ENCODE peak calls at places on chromosomes 1 and 21, in four cellular contexts. D, W, Z and C are unnamed samples.

GRCh38 chr1:100187912-100188311 is 9.9 kb upstream of the LRRC39 start:
- DNase-seq in D (no peak), W (peak; percentile 17), Z (peak; percentile 77), C (no peak)

GRCh38 chr21:46048926-46049889 is 48.7 kb upstream of the COL6A2 start:
- DNase-seq in D (peak; percentile 95), W (peak; percentile 100), Z (no peak), C (no peak)

GRCh38 chr1:85201340-85202091 is 700 bp upstream of the SYDE2 start:
- DNase-seq in D (peak; percentile 92), W (peak; percentile 88), Z (peak; percentile 76), C (peak; percentile 88)

GRCh38 chr1:119648620-119649004 is 546 bp upstream of the ZNF697 start:
- DNase-seq in D (no peak), W (no peak), Z (no peak), C (no peak)

GRCh38 chr1:36807262-36807661 is 227.1 kb downstream of the GRIK3 start:
- DNase-seq in D (peak; percentile 43), W (no peak), Z (no peak), C (peak; percentile 69)

GRCh38 chr21:36200089-36200561 is 43.5 kb downstream of the DOP1B start:
- DNase-seq in D (peak; percentile 68), W (no peak), Z (no peak), C (peak; percentile 58)

GRCh38 chr1:31295874-31296485 is 608 bp downstream of the SNRNP40 start:
- DNase-seq in D (no peak), W (no peak), Z (no peak), C (no peak)

GRCh38 chr1:155050560-155051341 is at the start of gene ADAM15:
- DNase-seq in D (peak; percentile 90), W (peak; percentile 90), Z (peak; percentile 88), C (no peak)

GRCh38 chr1:83967336-83967735 is 31.6 kb downstream of the TTLL7 start:
- DNase-seq in D (no peak), W (peak; percentile 13), Z (no peak), C (no peak)

GRCh38 chr1:40830419-40830943 is 31.7 kb downstream of the CITED4 start:
- DNase-seq in D (no peak), W (no peak), Z (no peak), C (peak; percentile 62)

GRCh38 chr1:9346566-9346965 is 53.9 kb downstream of the SPSB1 start:
- DNase-seq in D (no peak), W (no peak), Z (no peak), C (no peak)

GRCh38 chr1:38261574-38261973 is 215.0 kb upstream of the POU3F1 start:
- DNase-seq in D (no peak), W (no peak), Z (no peak), C (no peak)

GRCh38 chr1:100793661-100794060 is 74.1 kb downstream of the VCAM1 start:
- DNase-seq in D (no peak), W (no peak), Z (no peak), C (no peak)

GRCh38 chr1:221766210-221766609 is 24.3 kb upstream of the DUSP10 start:
- DNase-seq in D (no peak), W (peak; percentile 86), Z (no peak), C (no peak)

GRCh38 chr1:208045410-208046252 is 134.7 kb upstream of the CD34 start:
- DNase-seq in D (no peak), W (no peak), Z (no peak), C (no peak)

GRCh38 chr1:56473582-56474270 is 105.6 kb downstream of the PLPP3 start:
- DNase-seq in D (no peak), W (peak; percentile 57), Z (no peak), C (no peak)

GRCh38 chr1:181423301-181423918 is 59.9 kb upstream of the CACNA1E start:
- DNase-seq in D (no peak), W (peak; percentile 67), Z (peak; percentile 24), C (no peak)

GRCh38 chr21:28138272-28138671 is 854.4 kb downstream of the LTN1 start:
- DNase-seq in D (no peak), W (no peak), Z (no peak), C (no peak)

GRCh38 chr1:67647814-67648358 is 37.1 kb upstream of the GADD45A start:
- DNase-seq in D (no peak), W (no peak), Z (no peak), C (no peak)

GRCh38 chr1:160204526-160205241 is 500 bp upstream of the PEA15 start:
- DNase-seq in D (no peak), W (no peak), Z (no peak), C (no peak)

GRCh38 chr21:32184059-32184458 is 94.8 kb downstream of the MIS18A start:
- DNase-seq in D (no peak), W (no peak), Z (no peak), C (no peak)

GRCh38 chr1:244336232-244336899 is 115.3 kb downstream of the ADSS2 start:
- DNase-seq in D (no peak), W (no peak), Z (no peak), C (no peak)

DNA sequence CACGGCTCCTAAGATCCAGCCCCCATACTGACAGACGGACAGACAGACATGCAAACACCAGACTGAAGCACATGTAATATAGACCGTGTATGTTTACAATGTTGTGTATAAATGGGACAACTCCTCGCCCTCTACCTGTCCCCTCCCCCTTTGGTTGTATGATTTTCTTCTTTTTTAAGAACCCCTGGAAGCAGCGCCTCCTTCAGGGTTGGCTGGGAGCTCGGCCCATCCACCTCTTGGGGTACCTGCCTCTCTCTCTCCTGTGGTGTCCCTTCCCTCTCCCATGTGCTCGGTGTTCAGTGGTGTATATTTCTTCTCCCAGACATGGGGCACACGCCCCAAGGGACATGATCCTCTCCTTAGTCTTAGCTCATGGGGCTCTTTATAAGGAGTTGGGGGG is 23.2 kb downstream of the TMEM53 start:
- DNase-seq in D (no peak), W (no peak), Z (no peak), C (no peak)
- TF ChIP-seq CTCF in D (no peak), W (no peak), Z (no peak), C (no peak)

GRCh38 chr1:7606096-7606495 is 165.0 kb upstream of the VAMP3 start:
- DNase-seq in D (peak; percentile 24), W (no peak), Z (no peak), C (no peak)
- TF ChIP-seq CTCF in D (no peak), W (no peak), Z (no peak), C (no peak)

GRCh38 chr1:151689494-151689893 is 27.1 kb downstream of the CELF3 start:
- DNase-seq in D (no peak), W (no peak), Z (no peak), C (no peak)

GRCh38 chr1:151693057-151693651 is 23.4 kb downstream of the CELF3 start:
- DNase-seq in D (no peak), W (peak; percentile 56), Z (no peak), C (no peak)
- TF ChIP-seq CTCF in D (peak; percentile 53), W (peak; percentile 78), Z (peak; percentile 36), C (peak; percentile 82)

DNA sequence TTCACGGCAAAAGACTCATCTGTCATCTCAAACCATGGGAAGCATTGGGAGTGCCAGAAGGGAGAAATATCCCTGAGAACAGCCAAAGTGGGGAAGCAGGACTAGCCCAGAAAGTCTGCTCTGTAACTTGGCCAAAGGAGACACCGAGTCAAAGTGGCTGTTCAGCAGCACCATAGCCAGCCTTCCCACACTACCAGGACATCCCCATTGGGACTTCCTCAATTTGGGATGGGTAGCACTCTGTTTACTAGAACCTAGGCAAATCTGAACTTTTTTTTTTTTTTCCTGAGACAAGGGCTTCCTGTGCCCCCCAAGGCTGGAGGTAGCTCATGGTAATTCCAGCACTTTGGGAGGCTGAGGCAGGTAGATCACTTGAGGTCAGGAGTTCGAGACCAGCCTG is 93.0 kb downstream of the ENAH start:
- DNase-seq in D (no peak), W (no peak), Z (no peak), C (no peak)
- TF ChIP-seq CTCF in D (no peak), W (no peak), Z (no peak), C (no peak)

GRCh38 chr1:33110477-33110876 is 29.5 kb downstream of the AZIN2 start:
- DNase-seq in D (no peak), W (no peak), Z (no peak), C (no peak)

GRCh38 chr1:33117440-33118085 is 36.6 kb downstream of the AZIN2 start:
- DNase-seq in D (no peak), W (no peak), Z (no peak), C (no peak)

DNA sequence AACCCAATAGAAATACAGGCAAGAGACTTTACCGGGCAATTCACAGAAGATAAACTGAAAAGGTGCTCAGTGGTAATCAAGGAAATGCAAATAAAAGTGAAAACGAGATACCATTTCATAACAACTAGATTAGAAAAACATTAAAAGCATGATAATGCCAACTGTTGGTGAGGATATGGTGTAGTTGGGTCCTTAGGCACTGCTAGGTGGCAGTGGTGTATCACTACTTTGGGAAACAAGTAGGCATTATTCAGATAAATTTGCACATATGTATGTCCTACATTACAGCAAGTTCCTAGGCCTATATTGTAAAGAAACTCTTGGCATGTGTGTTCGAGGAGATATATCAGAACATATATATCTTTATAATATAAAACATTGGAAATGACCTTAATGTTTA is 31.0 kb downstream of the AZIN2 start:
- DNase-seq in D (no peak), W (peak; percentile 72), Z (peak; percentile 2), C (no peak)
- TF ChIP-seq CTCF in D (no peak), W (no peak), Z (no peak), C (peak; percentile 83)

GRCh38 chr1:173454966-173455524 is 22.1 kb upstream of the PRDX6 start:
- DNase-seq in D (no peak), W (no peak), Z (no peak), C (no peak)
- TF ChIP-seq CTCF in D (no peak), W (no peak), Z (no peak), C (no peak)

DNA sequence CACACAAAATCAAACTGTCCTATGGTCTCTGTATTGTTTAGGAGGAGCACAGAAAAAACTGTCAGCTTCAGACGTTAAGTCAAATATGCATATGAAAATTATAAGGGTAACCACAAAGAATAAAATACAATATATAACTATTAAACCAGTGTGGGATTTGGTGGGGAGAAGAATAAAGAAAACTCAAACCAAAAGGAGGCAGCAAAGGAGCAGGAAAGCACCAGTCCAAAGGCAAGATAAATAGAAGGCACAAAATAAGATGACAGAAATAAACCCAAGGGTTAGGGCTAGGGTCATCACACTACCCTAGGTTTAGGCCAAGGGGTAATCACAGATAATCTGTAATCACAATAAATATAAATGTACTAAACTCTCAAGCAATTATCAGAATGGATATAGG is 32.8 kb downstream of the DLGAP3 start:
- DNase-seq in D (no peak), W (peak; percentile 24), Z (no peak), C (no peak)
- TF ChIP-seq CTCF in D (no peak), W (no peak), Z (no peak), C (peak; percentile 62)